ENCODE peak calls at places on chromosomes 7 and 10, in four cellular contexts. One of them, this sample, is unnamed.

GRCh38 chr7:122902751-122903495 is 16.7 kb upstream of the CADPS2 start:
- DNase-seq in bronchial epithelial cell: no peak
- DNase-seq in lower leg skin: no peak
- DNase-seq in AG09309: no peak
- DNase-seq in this sample: no peak

GRCh38 chr7:142714375-142714774 is 34.9 kb upstream of the PRSS1 start:
- DNase-seq in bronchial epithelial cell: no peak
- DNase-seq in lower leg skin: no peak
- DNase-seq in AG09309: no peak
- DNase-seq in this sample: no peak

GRCh38 chr7:6571160-6571779 is 6.0 kb upstream of the ZDHHC4 start:
- DNase-seq in bronchial epithelial cell: peak
- DNase-seq in lower leg skin: no peak
- DNase-seq in AG09309: no peak
- DNase-seq in this sample: no peak

GRCh38 chr7:35691827-35692307 is 3.1 kb downstream of the HERPUD2 start:
- DNase-seq in bronchial epithelial cell: no peak
- DNase-seq in lower leg skin: no peak
- DNase-seq in AG09309: no peak
- DNase-seq in this sample: no peak

GRCh38 chr10:132602610-132603009 is 65.0 kb downstream of the INPP5A start:
- DNase-seq in bronchial epithelial cell: no peak
- DNase-seq in lower leg skin: no peak
- DNase-seq in AG09309: no peak
- DNase-seq in this sample: no peak

GRCh38 chr7:94393251-94393758 is 1.4 kb upstream of the COL1A2 start:
- DNase-seq in bronchial epithelial cell: no peak
- DNase-seq in lower leg skin: no peak
- DNase-seq in AG09309: no peak
- DNase-seq in this sample: no peak

GRCh38 chr10:101007915-101008822 is 8.6 kb downstream of the LZTS2 start:
- DNase-seq in bronchial epithelial cell: no peak
- DNase-seq in lower leg skin: no peak
- DNase-seq in AG09309: no peak
- DNase-seq in this sample: no peak

GRCh38 chr7:7014827-7015610 is 167.3 kb upstream of the C1GALT1 start:
- DNase-seq in bronchial epithelial cell: peak
- DNase-seq in lower leg skin: no peak
- DNase-seq in AG09309: no peak
- DNase-seq in this sample: no peak

GRCh38 chr10:11468126-11468742 is 143.2 kb downstream of the USP6NL start:
- DNase-seq in bronchial epithelial cell: peak
- DNase-seq in lower leg skin: no peak
- DNase-seq in AG09309: no peak
- DNase-seq in this sample: peak

GRCh38 chr10:19847321-19847720 is 31.1 kb downstream of the PLXDC2 start:
- DNase-seq in bronchial epithelial cell: peak
- DNase-seq in lower leg skin: no peak
- DNase-seq in AG09309: peak
- DNase-seq in this sample: no peak

GRCh38 chr7:139799586-139799985 is 21.8 kb upstream of the HIPK2 start:
- DNase-seq in bronchial epithelial cell: no peak
- DNase-seq in lower leg skin: no peak
- DNase-seq in AG09309: no peak
- DNase-seq in this sample: no peak

GRCh38 chr10:124696446-124697392 is 47.5 kb downstream of the FAM53B start:
- DNase-seq in bronchial epithelial cell: no peak
- DNase-seq in lower leg skin: no peak
- DNase-seq in AG09309: no peak
- DNase-seq in this sample: no peak

GRCh38 chr7:44819292-44819691 is 22.8 kb downstream of the PPIA start:
- DNase-seq in bronchial epithelial cell: no peak
- DNase-seq in lower leg skin: no peak
- DNase-seq in AG09309: no peak
- DNase-seq in this sample: no peak

GRCh38 chr7:42511027-42511426 is 274.0 kb upstream of the GLI3 start:
- DNase-seq in bronchial epithelial cell: peak
- DNase-seq in lower leg skin: no peak
- DNase-seq in AG09309: no peak
- DNase-seq in this sample: no peak

GRCh38 chr10:121053151-121053550 is 202.0 kb downstream of the WDR11 start:
- DNase-seq in bronchial epithelial cell: no peak
- DNase-seq in lower leg skin: no peak
- DNase-seq in AG09309: no peak
- DNase-seq in this sample: no peak

GRCh38 chr10:116465541-116465940 is 37.9 kb downstream of the PNLIPRP3 start:
- DNase-seq in bronchial epithelial cell: no peak
- DNase-seq in lower leg skin: no peak
- DNase-seq in AG09309: no peak
- DNase-seq in this sample: no peak

GRCh38 chr7:16083931-16084330 is 337.4 kb downstream of the CRPPA start:
- DNase-seq in bronchial epithelial cell: peak
- DNase-seq in lower leg skin: no peak
- DNase-seq in AG09309: no peak
- DNase-seq in this sample: no peak

GRCh38 chr7:107387573-107388219 is 82.2 kb upstream of the GPR22 start:
- DNase-seq in bronchial epithelial cell: no peak
- DNase-seq in lower leg skin: no peak
- DNase-seq in AG09309: peak
- DNase-seq in this sample: no peak

GRCh38 chr7:122802211-122802833 is 83.9 kb downstream of the CADPS2 start:
- DNase-seq in bronchial epithelial cell: peak
- DNase-seq in lower leg skin: peak
- DNase-seq in AG09309: no peak
- DNase-seq in this sample: no peak

GRCh38 chr7:101077303-101078086 is 7.8 kb upstream of the TRIM56 start:
- DNase-seq in bronchial epithelial cell: peak
- DNase-seq in lower leg skin: peak
- DNase-seq in AG09309: no peak
- DNase-seq in this sample: peak

GRCh38 chr10:6200588-6201510 is 1.9 kb upstream of the PFKFB3 start:
- DNase-seq in bronchial epithelial cell: peak
- DNase-seq in lower leg skin: no peak
- DNase-seq in AG09309: no peak
- DNase-seq in this sample: no peak

GRCh38 chr7:68063171-68063570 is 1066.5 kb downstream of the TYW1 start:
- DNase-seq in bronchial epithelial cell: no peak
- DNase-seq in lower leg skin: no peak
- DNase-seq in AG09309: no peak
- DNase-seq in this sample: no peak

GRCh38 chr7:47520408-47520807 is 61.5 kb downstream of the TNS3 start:
- DNase-seq in bronchial epithelial cell: no peak
- DNase-seq in lower leg skin: peak
- DNase-seq in AG09309: peak
- DNase-seq in this sample: no peak

GRCh38 chr7:107035446-107035845 is 9.1 kb upstream of the PRKAR2B start:
- DNase-seq in bronchial epithelial cell: peak
- DNase-seq in lower leg skin: no peak
- DNase-seq in AG09309: peak
- DNase-seq in this sample: peak

GRCh38 chr7:78326870-78327269 is 528.3 kb downstream of the PHTF2 start:
- DNase-seq in bronchial epithelial cell: no peak
- DNase-seq in lower leg skin: no peak
- DNase-seq in AG09309: peak
- DNase-seq in this sample: peak

GRCh38 chr10:75531571-75532031 is 100.2 kb downstream of the LRMDA start:
- DNase-seq in bronchial epithelial cell: no peak
- DNase-seq in lower leg skin: no peak
- DNase-seq in AG09309: no peak
- DNase-seq in this sample: no peak

GRCh38 chr10:49747303-49747646 is 14.8 kb downstream of the OGDHL start:
- DNase-seq in bronchial epithelial cell: no peak
- DNase-seq in lower leg skin: no peak
- DNase-seq in AG09309: no peak
- DNase-seq in this sample: no peak

GRCh38 chr7:114026486-114027089 is 107.8 kb upstream of the PPP1R3A start:
- DNase-seq in bronchial epithelial cell: peak
- DNase-seq in lower leg skin: no peak
- DNase-seq in AG09309: peak
- DNase-seq in this sample: peak

GRCh38 chr10:104246981-104247380 is 7.7 kb upstream of the GSTO1 start:
- DNase-seq in bronchial epithelial cell: peak
- DNase-seq in lower leg skin: no peak
- DNase-seq in AG09309: peak
- DNase-seq in this sample: no peak

GRCh38 chr7:15628876-15629275 is 57.6 kb downstream of the MEOX2 start:
- DNase-seq in bronchial epithelial cell: peak
- DNase-seq in lower leg skin: no peak
- DNase-seq in AG09309: peak
- DNase-seq in this sample: peak

GRCh38 chr7:92697414-92697813 is 107.2 kb upstream of the FAM133B start:
- DNase-seq in bronchial epithelial cell: no peak
- DNase-seq in lower leg skin: no peak
- DNase-seq in AG09309: no peak
- DNase-seq in this sample: no peak

GRCh38 chr10:51867956-51868355 is 168.6 kb upstream of the CSTF2T start:
- DNase-seq in bronchial epithelial cell: peak
- DNase-seq in lower leg skin: no peak
- DNase-seq in AG09309: peak
- DNase-seq in this sample: no peak
- H3K4me3 ChIP-seq in bronchial epithelial cell: no peak
- H3K4me3 ChIP-seq in lower leg skin: no peak
- H3K4me3 ChIP-seq in AG09309: no peak
- H3K4me3 ChIP-seq in this sample: no peak

DNA sequence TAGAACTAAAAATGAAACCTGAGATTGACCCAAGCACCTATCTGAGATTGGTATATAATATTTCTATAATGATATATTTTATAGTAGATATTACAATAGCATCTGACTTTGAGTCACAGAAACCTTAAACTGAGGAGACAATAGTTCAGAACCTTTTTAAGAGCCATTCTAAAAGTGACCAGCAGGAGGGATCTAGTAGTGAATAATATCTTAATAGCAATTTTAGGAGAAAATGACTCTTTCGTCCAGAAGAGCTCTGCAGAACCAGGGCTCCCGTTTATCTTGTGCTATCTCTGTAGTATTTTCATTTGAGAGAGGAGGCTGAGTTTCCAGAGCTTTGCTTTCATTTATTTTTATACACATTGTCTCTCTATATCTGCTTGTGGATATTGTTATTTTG is 68.1 kb downstream of the PODXL start:
- DNase-seq in bronchial epithelial cell: peak
- DNase-seq in lower leg skin: no peak
- DNase-seq in AG09309: no peak
- DNase-seq in this sample: no peak
- TF ChIP-seq CTCF in bronchial epithelial cell: peak
- TF ChIP-seq CTCF in lower leg skin: no peak
- TF ChIP-seq CTCF in AG09309: peak
- TF ChIP-seq CTCF in this sample: peak

DNA sequence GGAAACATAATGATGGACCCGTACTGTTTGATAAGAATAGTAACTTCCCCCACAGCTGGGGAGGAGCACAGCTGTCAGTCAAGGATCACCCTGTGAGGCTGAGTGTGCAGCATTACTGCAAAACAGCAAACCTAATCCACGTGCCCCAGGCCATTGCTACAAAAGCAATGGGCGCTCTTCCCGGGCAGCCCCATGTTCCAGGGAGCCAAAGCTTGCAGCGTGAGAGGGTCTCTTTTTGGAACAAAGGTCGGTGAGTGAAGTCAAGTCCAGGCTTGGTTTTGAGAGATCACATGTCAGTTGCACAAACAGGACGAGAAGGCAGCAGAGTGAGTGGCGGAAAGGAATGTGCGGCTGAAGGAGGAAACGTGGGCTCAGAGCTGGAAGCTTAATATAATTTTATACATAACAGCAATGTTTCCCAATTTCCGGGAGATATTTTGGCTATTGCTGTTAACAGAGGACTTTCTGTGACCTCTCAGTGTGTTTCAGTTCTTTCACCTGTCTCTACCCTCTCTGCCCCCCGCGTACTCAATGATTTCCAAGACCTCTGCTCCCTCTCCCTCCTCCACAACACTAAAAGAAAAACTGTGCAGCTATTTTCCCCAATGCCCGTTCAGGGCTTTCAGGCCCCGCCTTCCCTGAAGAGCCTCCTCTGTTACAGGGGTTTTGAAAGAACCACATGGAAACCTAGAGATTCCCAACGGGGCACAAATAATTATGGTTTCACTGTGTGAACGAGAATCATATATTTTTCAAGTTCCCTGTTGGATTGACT is 128.9 kb downstream of the MTPAP start:
- DNase-seq in bronchial epithelial cell: peak
- DNase-seq in lower leg skin: peak
- DNase-seq in AG09309: peak
- DNase-seq in this sample: peak
- H3K4me3 ChIP-seq in bronchial epithelial cell: no peak
- H3K4me3 ChIP-seq in lower leg skin: no peak
- H3K4me3 ChIP-seq in AG09309: peak
- H3K4me3 ChIP-seq in this sample: peak

DNA sequence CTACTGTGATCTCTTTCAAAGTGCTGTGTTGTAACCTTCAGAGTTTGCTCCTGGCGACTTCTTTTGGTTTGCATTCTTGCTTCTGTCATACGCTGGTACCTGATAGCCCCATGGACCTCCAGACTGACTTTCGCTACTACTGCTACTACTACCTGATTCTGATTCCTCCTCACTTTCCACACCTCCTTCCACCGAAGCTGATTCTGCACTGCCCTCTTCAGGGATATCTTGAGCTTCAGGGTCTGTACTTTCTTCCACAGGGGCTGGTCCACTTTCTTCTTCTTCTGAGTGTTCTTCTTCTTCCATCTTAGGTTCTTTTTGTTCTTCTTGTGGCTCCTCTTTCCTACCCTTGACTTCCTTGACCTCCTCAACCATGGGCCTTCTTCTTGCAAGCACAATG is 992.4 kb downstream of the PCDH15 start:
- DNase-seq in bronchial epithelial cell: no peak
- DNase-seq in lower leg skin: no peak
- DNase-seq in AG09309: no peak
- DNase-seq in this sample: no peak
- TF ChIP-seq CTCF in bronchial epithelial cell: no peak
- TF ChIP-seq CTCF in lower leg skin: no peak
- TF ChIP-seq CTCF in AG09309: no peak
- TF ChIP-seq CTCF in this sample: peak

This sample was measured in epithelial cell of proximal tubule.